ENCODE peak calls at places on chromosomes 6 and 20, in ten cellular contexts. One of them, this sample, is unnamed.
A peak's percentile ranks its signal among the peaks of the same experiment; 100 is the strongest.

GRCh38 chr6:145744619-145745018 is 9.3 kb upstream of the EPM2A start:
- DNase-seq in kidney tubule cell: no peak
- DNase-seq in NCI-H2029 treated with DMSO at 0.1 percent for 48 hours: no peak
- DNase-seq in neuronal stem cell: no peak
- DNase-seq in H7: no peak
- DNase-seq in ACHN: no peak
- DNase-seq in NCI-H774: no peak
- DNase-seq in thoracic aorta: no peak
- DNase-seq in nephron progenitor cell: no peak
- DNase-seq in NK-92 treated with Interleukin-12 subunit alpha and Interleukin-12 subunit beta, amount 100 ng/mL, for 24 hours: no peak
- DNase-seq in this sample: no peak

GRCh38 chr6:3732345-3733141 is 19.0 kb downstream of the PXDC1 start:
- DNase-seq in kidney tubule cell: peak; percentile 71
- DNase-seq in NCI-H2029 treated with DMSO at 0.1 percent for 48 hours: peak; percentile 92
- DNase-seq in neuronal stem cell: peak; percentile 66
- DNase-seq in H7: peak; percentile 87
- DNase-seq in ACHN: peak; percentile 56
- DNase-seq in NCI-H774: peak; percentile 74
- DNase-seq in thoracic aorta: no peak
- DNase-seq in nephron progenitor cell: peak; percentile 81
- DNase-seq in NK-92 treated with Interleukin-12 subunit alpha and Interleukin-12 subunit beta, amount 100 ng/mL, for 24 hours: peak; percentile 30
- DNase-seq in this sample: peak; percentile 84

GRCh38 chr20:22403860-22404608 is 180.3 kb downstream of the FOXA2 start:
- DNase-seq in kidney tubule cell: peak; percentile 46
- DNase-seq in NCI-H2029 treated with DMSO at 0.1 percent for 48 hours: peak; percentile 34
- DNase-seq in neuronal stem cell: peak; percentile 20
- DNase-seq in H7: no peak
- DNase-seq in ACHN: no peak
- DNase-seq in NCI-H774: peak; percentile 23
- DNase-seq in thoracic aorta: no peak
- DNase-seq in nephron progenitor cell: no peak
- DNase-seq in NK-92 treated with Interleukin-12 subunit alpha and Interleukin-12 subunit beta, amount 100 ng/mL, for 24 hours: no peak
- DNase-seq in this sample: peak; percentile 95

GRCh38 chr6:170344631-170345576 is 38.3 kb downstream of the FAM120B start:
- DNase-seq in kidney tubule cell: peak; percentile 79
- DNase-seq in NCI-H2029 treated with DMSO at 0.1 percent for 48 hours: no peak
- DNase-seq in neuronal stem cell: no peak
- DNase-seq in H7: peak; percentile 19
- DNase-seq in ACHN: peak; percentile 63
- DNase-seq in NCI-H774: no peak
- DNase-seq in thoracic aorta: no peak
- DNase-seq in nephron progenitor cell: no peak
- DNase-seq in NK-92 treated with Interleukin-12 subunit alpha and Interleukin-12 subunit beta, amount 100 ng/mL, for 24 hours: no peak
- DNase-seq in this sample: peak; percentile 89

GRCh38 chr6:11298651-11299420 is 66.4 kb upstream of the NEDD9 start:
- DNase-seq in kidney tubule cell: peak; percentile 52
- DNase-seq in NCI-H2029 treated with DMSO at 0.1 percent for 48 hours: peak; percentile 33
- DNase-seq in neuronal stem cell: no peak
- DNase-seq in H7: no peak
- DNase-seq in ACHN: no peak
- DNase-seq in NCI-H774: no peak
- DNase-seq in thoracic aorta: no peak
- DNase-seq in nephron progenitor cell: peak; percentile 36
- DNase-seq in NK-92 treated with Interleukin-12 subunit alpha and Interleukin-12 subunit beta, amount 100 ng/mL, for 24 hours: no peak
- DNase-seq in this sample: peak; percentile 9

GRCh38 chr20:44942264-44942973 is 17.8 kb downstream of the TOMM34 start:
- DNase-seq in kidney tubule cell: no peak
- DNase-seq in NCI-H2029 treated with DMSO at 0.1 percent for 48 hours: no peak
- DNase-seq in neuronal stem cell: no peak
- DNase-seq in H7: no peak
- DNase-seq in ACHN: no peak
- DNase-seq in NCI-H774: no peak
- DNase-seq in thoracic aorta: no peak
- DNase-seq in nephron progenitor cell: no peak
- DNase-seq in NK-92 treated with Interleukin-12 subunit alpha and Interleukin-12 subunit beta, amount 100 ng/mL, for 24 hours: no peak
- DNase-seq in this sample: no peak

GRCh38 chr20:16459019-16459700 is 114.1 kb downstream of the KIF16B start:
- DNase-seq in kidney tubule cell: peak; percentile 72
- DNase-seq in NCI-H2029 treated with DMSO at 0.1 percent for 48 hours: no peak
- DNase-seq in neuronal stem cell: no peak
- DNase-seq in H7: no peak
- DNase-seq in ACHN: peak; percentile 44
- DNase-seq in NCI-H774: no peak
- DNase-seq in thoracic aorta: peak; percentile 6
- DNase-seq in nephron progenitor cell: no peak
- DNase-seq in NK-92 treated with Interleukin-12 subunit alpha and Interleukin-12 subunit beta, amount 100 ng/mL, for 24 hours: no peak
- DNase-seq in this sample: no peak

GRCh38 chr20:25457886-25458680 is 50.6 kb downstream of the GINS1 start:
- DNase-seq in kidney tubule cell: no peak
- DNase-seq in NCI-H2029 treated with DMSO at 0.1 percent for 48 hours: no peak
- DNase-seq in neuronal stem cell: no peak
- DNase-seq in H7: peak; percentile 21
- DNase-seq in ACHN: no peak
- DNase-seq in NCI-H774: no peak
- DNase-seq in thoracic aorta: no peak
- DNase-seq in nephron progenitor cell: no peak
- DNase-seq in NK-92 treated with Interleukin-12 subunit alpha and Interleukin-12 subunit beta, amount 100 ng/mL, for 24 hours: no peak
- DNase-seq in this sample: no peak

GRCh38 chr6:154529957-154530356 is 19.5 kb upstream of the CNKSR3 start:
- DNase-seq in kidney tubule cell: no peak
- DNase-seq in NCI-H2029 treated with DMSO at 0.1 percent for 48 hours: no peak
- DNase-seq in neuronal stem cell: no peak
- DNase-seq in H7: no peak
- DNase-seq in ACHN: no peak
- DNase-seq in NCI-H774: no peak
- DNase-seq in thoracic aorta: no peak
- DNase-seq in nephron progenitor cell: no peak
- DNase-seq in NK-92 treated with Interleukin-12 subunit alpha and Interleukin-12 subunit beta, amount 100 ng/mL, for 24 hours: no peak
- DNase-seq in this sample: no peak

GRCh38 chr6:16929814-16930213 is 168.6 kb upstream of the ATXN1 start:
- DNase-seq in kidney tubule cell: no peak
- DNase-seq in NCI-H2029 treated with DMSO at 0.1 percent for 48 hours: no peak
- DNase-seq in neuronal stem cell: no peak
- DNase-seq in H7: no peak
- DNase-seq in ACHN: no peak
- DNase-seq in NCI-H774: no peak
- DNase-seq in thoracic aorta: no peak
- DNase-seq in nephron progenitor cell: no peak
- DNase-seq in NK-92 treated with Interleukin-12 subunit alpha and Interleukin-12 subunit beta, amount 100 ng/mL, for 24 hours: no peak
- DNase-seq in this sample: no peak

GRCh38 chr6:144797881-144798589 is 512.9 kb downstream of the UTRN start:
- DNase-seq in kidney tubule cell: peak; percentile 85
- DNase-seq in NCI-H2029 treated with DMSO at 0.1 percent for 48 hours: no peak
- DNase-seq in neuronal stem cell: no peak
- DNase-seq in H7: no peak
- DNase-seq in ACHN: no peak
- DNase-seq in NCI-H774: no peak
- DNase-seq in thoracic aorta: no peak
- DNase-seq in nephron progenitor cell: no peak
- DNase-seq in NK-92 treated with Interleukin-12 subunit alpha and Interleukin-12 subunit beta, amount 100 ng/mL, for 24 hours: no peak
- DNase-seq in this sample: no peak